ENCODE peak calls at places on chromosomes 16 and 17, in six cellular contexts. O is astrocyte of the cerebellum, E is upper lobe of right lung, Y is NB4, Z is stomach, L is A549. N is an unnamed sample.

GRCh38 chr17:31508310-31509094 is 117.0 kb downstream of the RAB11FIP4 start:
- DNase-seq in Z (peak), E (no peak), Y (no peak), O (no peak), L (peak), N (no peak)

GRCh38 chr17:4896332-4897197 is 2.8 kb upstream of the C17orf107 start:
- DNase-seq in L (no peak), Y (no peak), Z (no peak), E (no peak), O (no peak), N (no peak)

GRCh38 chr16:79801550-79802090 is 201.1 kb upstream of the MAF start:
- DNase-seq in E (no peak), Z (no peak), Y (no peak), O (no peak), L (no peak), N (no peak)

GRCh38 chr16:11190585-11191565 is 65.1 kb downstream of the SOCS1 start:
- DNase-seq in Z (no peak), O (no peak), Y (no peak), L (no peak), E (no peak), N (peak)

GRCh38 chr17:39223907-39224777 is 1.6 kb downstream of the STAC2 start:
- DNase-seq in E (no peak), O (no peak), L (no peak), Y (no peak), Z (no peak), N (no peak)

GRCh38 chr17:2067559-2067958 is 12.7 kb downstream of the HIC1 start:
- DNase-seq in Z (no peak), L (no peak), O (peak), E (no peak), Y (no peak), N (peak)

GRCh38 chr16:89717310-89718197 is 3.1 kb downstream of the VPS9D1 start:
- DNase-seq in Z (no peak), O (no peak), Y (no peak), L (no peak), E (no peak), N (no peak)

GRCh38 chr16:4713663-4714501 is 20.2 kb downstream of the ANKS3 start:
- DNase-seq in Y (no peak), E (no peak), L (no peak), O (no peak), Z (no peak), N (no peak)

GRCh38 chr17:82076018-82076784 is 10.6 kb upstream of the DUS1L start:
- DNase-seq in O (no peak), E (no peak), Y (no peak), Z (no peak), L (no peak), N (no peak)

GRCh38 chr16:47004652-47005051 is 31.2 kb upstream of the DNAJA2 start:
- DNase-seq in E (no peak), Y (no peak), L (no peak), Z (no peak), O (no peak), N (no peak)

GRCh38 chr17:76383645-76384221 is 676 bp upstream of the SPHK1 start:
- DNase-seq in E (peak), Y (peak), O (no peak), L (peak), Z (peak), N (peak)

GRCh38 chr17:82031885-82032627 is 578 bp downstream of the RAC3 start:
- DNase-seq in E (no peak), L (no peak), Z (peak), O (no peak), Y (peak), N (no peak)

GRCh38 chr17:48472485-48473281 is 42.7 kb upstream of the SKAP1 start:
- DNase-seq in Y (no peak), L (peak), Z (no peak), E (no peak), O (no peak), N (peak)

GRCh38 chr17:296906-297690 is 55.5 kb downstream of the RPH3AL start:
- DNase-seq in Y (no peak), E (peak), L (no peak), Z (no peak), O (no peak), N (no peak)

GRCh38 chr17:28405632-28406477 is at the start of gene SLC46A1:
- DNase-seq in O (no peak), L (peak), E (peak), Z (peak), Y (no peak), N (peak)

GRCh38 chr16:30876867-30877266 is 17.0 kb downstream of the BCL7C start:
- DNase-seq in L (peak), Z (no peak), Y (no peak), E (no peak), O (no peak), N (no peak)

GRCh38 chr17:18191967-18192366 is 8.3 kb downstream of the ALKBH5 start:
- DNase-seq in L (no peak), E (no peak), O (no peak), Y (no peak), Z (no peak), N (no peak)

GRCh38 chr16:57316390-57317017 is 32.0 kb upstream of the PLLP start:
- DNase-seq in Y (no peak), L (peak), O (peak), E (no peak), Z (no peak), N (peak)

GRCh38 chr17:64466019-64466735 is 17.3 kb downstream of the MILR1 start:
- DNase-seq in Z (no peak), Y (no peak), O (no peak), L (no peak), E (no peak), N (no peak)

GRCh38 chr17:73749337-73749807 is 105.1 kb upstream of the SDK2 start:
- DNase-seq in O (no peak), E (no peak), L (no peak), Z (no peak), Y (no peak), N (no peak)

GRCh38 chr17:57548421-57549385 is 196.4 kb downstream of the CCDC182 start:
- DNase-seq in O (no peak), E (no peak), Z (no peak), Y (no peak), L (no peak), N (peak)

GRCh38 chr17:71649986-71650385 is 470.8 kb upstream of the SOX9 start:
- DNase-seq in Z (no peak), Y (no peak), L (no peak), E (no peak), O (peak), N (peak)

GRCh38 chr17:77778636-77779524 is 179.6 kb upstream of the TNRC6C start:
- DNase-seq in E (peak), Y (no peak), Z (peak), L (peak), O (no peak), N (no peak)

GRCh38 chr16:8957509-8958157 is 6.1 kb downstream of the USP7 start:
- DNase-seq in O (no peak), E (no peak), Y (no peak), L (no peak), Z (no peak), N (no peak)
- H3K4me3 ChIP-seq in O (no peak), E (no peak), Y (no peak), L (no peak), Z (peak), N (no peak)

GRCh38 chr16:85634747-85635544 is 21.8 kb downstream of the GSE1 start:
- DNase-seq in L (no peak), Y (no peak), O (no peak), Z (peak), E (no peak), N (no peak)
- TF ChIP-seq CTCF in L (peak), Y (peak), O (peak), Z (no peak), E (no peak), N (no peak)

DNA sequence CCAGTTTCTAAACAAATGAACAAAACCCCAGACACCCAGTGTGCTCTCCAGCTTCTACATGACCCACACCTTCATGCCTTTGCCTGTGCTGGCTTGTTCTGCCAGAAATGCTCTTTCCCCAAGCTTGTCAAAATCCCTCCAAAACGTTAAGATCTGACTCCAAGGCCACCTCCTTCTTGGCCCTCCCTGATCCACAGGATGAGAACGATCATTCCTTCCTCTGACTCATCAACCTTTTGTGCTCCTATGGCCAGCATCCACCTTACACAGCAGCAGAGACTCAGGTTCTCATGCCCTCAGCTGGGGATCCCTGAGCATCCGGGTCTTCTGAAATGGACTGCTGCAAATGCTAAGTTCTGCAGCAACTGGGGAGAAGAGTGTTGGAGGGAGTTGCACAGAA is 3.0 kb downstream of the ZBTB4 start:
- DNase-seq in Z (no peak), L (peak), Y (no peak), O (peak), E (no peak), N (peak)
- H3K4me3 ChIP-seq in Z (peak), L (no peak), Y (no peak), O (no peak), E (no peak), N (no peak)

GRCh38 chr16:3311496-3311895 is 6.2 kb downstream of the ZNF75A start:
- DNase-seq in Z (no peak), Y (no peak), L (no peak), E (no peak), O (no peak), N (no peak)

GRCh38 chr16:3321802-3322201 is 16.5 kb downstream of the ZNF75A start:
- DNase-seq in Z (no peak), Y (no peak), O (no peak), E (no peak), L (peak), N (no peak)

GRCh38 chr16:3317315-3317999 is 12.2 kb downstream of the ZNF75A start:
- DNase-seq in Y (peak), E (no peak), L (peak), O (no peak), Z (no peak), N (peak)
- TF ChIP-seq CTCF in Y (no peak), E (no peak), L (no peak), O (no peak), Z (no peak), N (no peak)